ENCODE peak calls at places on chromosomes 5 and 9, in eight cellular contexts. I is upper lobe of right lung; O is GM10248; Z is stimulated activated CD4-positive, alpha-beta T cell treated with anti-CD3 and anti-CD28 coated beads, Interleukin-4, amount 100 ng/mL, for 1 hour; W is aorta; K is C1 segment of cervical spinal cord; C is IMR-90; Y is heart right ventricle. M is an unnamed sample.

GRCh38 chr5:156406023-156406422 is 79.1 kb downstream of the SGCD start:
- DNase-seq in W (no peak), Z (no peak), C (no peak), Y (no peak), K (no peak), I (no peak), O (no peak), M (no peak)

GRCh38 chr5:40260351-40260750 is 419.4 kb upstream of the PTGER4 start:
- DNase-seq in Y (peak; percentile 28), K (no peak), O (no peak), C (no peak), I (no peak), Z (no peak), W (no peak), M (no peak)

GRCh38 chr5:43422143-43422542 is 10.0 kb upstream of the CCL28 start:
- DNase-seq in Y (no peak), I (no peak), K (no peak), W (no peak), Z (no peak), C (peak; percentile 12), O (no peak), M (no peak)

GRCh38 chr9:114908104-114908621 is 22.2 kb downstream of the TNFSF8 start:
- DNase-seq in O (no peak), Y (no peak), I (no peak), K (no peak), Z (no peak), C (peak; percentile 52), W (no peak), M (no peak)

GRCh38 chr9:68702493-68702892 is 2.5 kb upstream of the PIP5K1B start:
- DNase-seq in I (no peak), W (no peak), K (no peak), O (no peak), Z (no peak), Y (no peak), C (peak; percentile 11), M (no peak)

GRCh38 chr9:38026021-38026809 is 42.8 kb downstream of the SHB start:
- DNase-seq in O (no peak), Y (peak; percentile 59), I (no peak), W (peak; percentile 85), K (no peak), C (peak; percentile 98), Z (no peak), M (no peak)

GRCh38 chr5:108762660-108763059 is 15.0 kb downstream of the FER start:
- DNase-seq in W (no peak), O (no peak), I (no peak), K (no peak), C (no peak), Y (no peak), Z (no peak), M (no peak)

GRCh38 chr5:148573374-148573773 is 81.0 kb downstream of the HTR4 start:
- DNase-seq in Y (no peak), Z (no peak), C (no peak), O (no peak), I (no peak), W (no peak), K (no peak), M (no peak)

GRCh38 chr5:16695779-16696178 is 79.0 kb upstream of the RETREG1 start:
- DNase-seq in Z (no peak), I (no peak), W (no peak), K (no peak), O (no peak), C (no peak), Y (no peak), M (no peak)

GRCh38 chr5:136032564-136032963 is 3.8 kb downstream of the TGFBI start:
- DNase-seq in I (peak; percentile 4), C (peak; percentile 86), Y (no peak), K (no peak), Z (no peak), O (no peak), W (no peak), M (no peak)

GRCh38 chr5:43780586-43780985 is 177.6 kb downstream of the NNT start:
- DNase-seq in C (peak; percentile 75), K (no peak), Z (no peak), I (no peak), W (no peak), O (no peak), Y (no peak), M (no peak)

GRCh38 chr5:149632311-149633251 is 51.3 kb downstream of the ARHGEF37 start:
- DNase-seq in Z (no peak), Y (no peak), K (no peak), I (no peak), C (peak; percentile 93), O (no peak), W (no peak), M (no peak)

GRCh38 chr5:136814621-136815378 is 449.5 kb upstream of the TRPC7 start:
- DNase-seq in I (no peak), O (no peak), Z (no peak), W (no peak), Y (peak; percentile 27), K (no peak), C (peak; percentile 31), M (no peak)

GRCh38 chr5:14476791-14477435 is 104.7 kb upstream of the OTULINL start:
- DNase-seq in O (no peak), W (no peak), K (no peak), Y (no peak), Z (no peak), I (no peak), C (peak; percentile 90), M (no peak)

GRCh38 chr9:92141144-92142129 is 26.2 kb upstream of the SPTLC1 start:
- DNase-seq in C (no peak), I (no peak), W (peak; percentile 79), Z (no peak), O (peak; percentile 41), Y (no peak), K (no peak), M (no peak)

GRCh38 chr5:98573834-98574233 is 199.6 kb upstream of the RGMB start:
- DNase-seq in O (no peak), I (no peak), Y (no peak), W (no peak), Z (no peak), C (no peak), K (no peak), M (no peak)

GRCh38 chr9:89278551-89278950 is 32.4 kb upstream of the CKS2 start:
- DNase-seq in C (peak; percentile 10), I (no peak), W (no peak), Z (no peak), Y (no peak), K (no peak), O (no peak), M (no peak)

GRCh38 chr5:181152406-181152805 is 5.0 kb downstream of the OR2V2 start:
- DNase-seq in W (no peak), Z (no peak), C (peak; percentile 72), Y (no peak), K (no peak), O (no peak), I (no peak), M (no peak)

GRCh38 chr9:106752581-106752980 is 110.4 kb upstream of the ZNF462 start:
- DNase-seq in C (peak; percentile 8), I (no peak), W (no peak), O (no peak), Z (no peak), K (no peak), Y (no peak), M (no peak)

GRCh38 chr5:173954671-173955605 is 34.0 kb upstream of the C5orf47 start:
- DNase-seq in C (peak; percentile 95), I (no peak), O (no peak), K (no peak), Y (peak; percentile 21), W (no peak), Z (no peak), M (no peak)

GRCh38 chr5:78501411-78502338 is 141.3 kb downstream of the SCAMP1 start:
- DNase-seq in C (no peak), W (no peak), O (no peak), Y (no peak), I (no peak), K (no peak), Z (no peak), M (no peak)

GRCh38 chr5:126865299-126865698 is 88.4 kb downstream of the LMNB1 start:
- DNase-seq in K (no peak), O (no peak), Y (no peak), Z (no peak), I (no peak), W (no peak), C (peak; percentile 86), M (peak; percentile 5)

M was measured in occipital lobe.